ENCODE peak calls at places on chromosomes 13 and 19, in five cellular contexts. X is A549, Q is endothelial cell of umbilical vein, S is HepG2, V is K562. U is an unnamed sample.

GRCh38 chr13:30744056-30744684 is 8.8 kb downstream of the ALOX5AP start:
- DNase-seq in Q (peak), V (peak), X (peak), S (peak), U (peak)

GRCh38 chr13:51844862-51845573 is at the start of gene TMEM272:
- DNase-seq in V (peak), X (peak), S (peak), Q (peak), U (peak)

GRCh38 chr19:16942583-16942982 is 53.8 kb downstream of the F2RL3 start:
- DNase-seq in S (no peak), V (no peak), X (no peak), Q (no peak), U (no peak)

GRCh38 chr13:95505265-95505664 is 47.3 kb upstream of the CLDN10 start:
- DNase-seq in Q (no peak), V (no peak), S (no peak), X (peak), U (no peak)

GRCh38 chr13:50650936-50651638 is 192.4 kb downstream of the DLEU7 start:
- DNase-seq in X (no peak), V (no peak), Q (peak), S (no peak), U (no peak)

GRCh38 chr13:79246575-79246949 is 159.5 kb downstream of the RBM26 start:
- DNase-seq in S (no peak), Q (no peak), V (no peak), X (peak), U (peak)

GRCh38 chr13:38947049-38947448 is 43.6 kb downstream of the STOML3 start:
- DNase-seq in V (no peak), X (no peak), Q (no peak), S (no peak), U (no peak)

GRCh38 chr13:73598021-73598712 is 536.0 kb downstream of the KLF12 start:
- DNase-seq in S (no peak), Q (no peak), V (no peak), X (peak), U (no peak)

GRCh38 chr13:92842145-92842544 is 384.5 kb upstream of the GPC6 start:
- DNase-seq in S (no peak), V (no peak), Q (no peak), X (no peak), U (no peak)

GRCh38 chr13:31945202-31945978 is 86.2 kb upstream of the FRY start:
- DNase-seq in V (no peak), S (no peak), X (peak), Q (no peak), U (no peak)

GRCh38 chr19:46753420-46754155 is 7.3 kb upstream of the STRN4 start:
- DNase-seq in V (peak), X (peak), S (peak), Q (peak), U (peak)

GRCh38 chr19:16094360-16095070 is 17.2 kb upstream of the RAB8A start:
- DNase-seq in Q (no peak), V (no peak), X (no peak), S (no peak), U (no peak)

GRCh38 chr13:90448466-90449037 is 898.9 kb upstream of the MIR17HG start:
- DNase-seq in S (no peak), V (no peak), X (no peak), Q (peak), U (no peak)

GRCh38 chr19:38043649-38044144 is 136.7 kb downstream of the SIPA1L3 start:
- DNase-seq in Q (no peak), S (no peak), X (no peak), V (no peak), U (no peak)

GRCh38 chr19:52689804-52690394 is 44.9 kb downstream of the ZNF611 start:
- DNase-seq in V (peak), Q (peak), X (no peak), S (no peak), U (peak)

GRCh38 chr19:23403581-23404324 is 8.5 kb upstream of the ZNF91 start:
- DNase-seq in X (no peak), Q (no peak), V (no peak), S (peak), U (no peak)

GRCh38 chr13:50366488-50367174 is 351.4 kb downstream of the KCNRG start:
- DNase-seq in S (no peak), V (no peak), X (no peak), Q (peak), U (peak)

GRCh38 chr19:43555185-43555770 is 20.0 kb downstream of the XRCC1 start:
- DNase-seq in V (peak), S (peak), X (peak), Q (peak), U (peak)

GRCh38 chr13:44313674-44314073 is 60.0 kb upstream of the SERP2 start:
- DNase-seq in Q (peak), X (peak), S (no peak), V (no peak), U (peak)

GRCh38 chr19:28235606-28236125 is 977.3 kb downstream of the UQCRFS1 start:
- DNase-seq in V (no peak), X (no peak), S (no peak), Q (no peak), U (no peak)

GRCh38 chr19:16977306-16977705 is 49.3 kb downstream of the CPAMD8 start:
- DNase-seq in S (no peak), Q (no peak), X (no peak), V (no peak), U (no peak)

GRCh38 chr13:107650081-107650701 is 565.1 kb downstream of the LIG4 start:
- DNase-seq in S (peak), Q (peak), V (peak), X (peak), U (peak)

GRCh38 chr13:19605161-19605955 is 28.1 kb upstream of the MPHOSPH8 start:
- DNase-seq in Q (no peak), V (no peak), X (no peak), S (no peak), U (no peak)

GRCh38 chr13:66948910-66949309 is 281.2 kb downstream of the PCDH9 start:
- DNase-seq in V (no peak), S (no peak), X (no peak), Q (no peak), U (no peak)
- TF ChIP-seq MYC in V (no peak), S (no peak), X (no peak), Q (no peak), U (no peak)

GRCh38 chr19:1469936-1470863 is 8.8 kb downstream of the C19orf25 start:
- DNase-seq in Q (no peak), X (no peak), S (no peak), V (peak), U (no peak)
- TF ChIP-seq MAX in Q (no peak), X (no peak), S (no peak), V (no peak), U (no peak)

DNA sequence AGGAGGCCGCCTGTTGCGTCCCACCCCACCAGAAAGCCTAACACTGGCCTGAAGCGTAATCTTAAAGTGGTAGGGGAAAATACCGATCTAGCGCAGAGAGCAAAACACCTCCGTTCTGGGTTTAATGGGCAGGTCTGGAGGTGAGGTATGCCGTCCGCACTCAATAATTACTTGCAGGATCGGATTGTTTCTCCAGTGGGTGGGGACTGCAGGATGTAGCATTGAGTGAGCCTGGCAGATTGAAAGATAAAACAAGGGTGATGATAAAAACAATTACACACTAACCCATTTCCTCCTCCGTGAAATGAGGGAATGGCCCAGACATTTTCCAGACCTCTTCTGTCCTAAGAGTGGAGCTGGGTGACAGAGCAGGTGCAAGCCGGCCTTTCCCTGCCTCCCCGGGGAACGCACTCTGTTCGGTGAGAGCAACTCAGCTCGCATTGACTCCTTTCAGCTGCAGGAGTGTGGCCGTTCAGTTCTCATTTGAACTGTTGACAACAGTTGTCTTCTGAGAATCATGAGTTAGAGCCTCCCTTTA is 110.2 kb upstream of the DOCK9 start:
- DNase-seq in V (no peak), S (no peak), X (no peak), Q (no peak), U (no peak)
- TF ChIP-seq MYC in V (no peak), S (no peak), X (no peak), Q (no peak), U (no peak)

GRCh38 chr13:23851106-23851505 is 38.1 kb downstream of the MIPEP start:
- DNase-seq in V (no peak), Q (peak), X (no peak), S (no peak), U (no peak)
- TF ChIP-seq MAX in V (no peak), Q (no peak), X (no peak), S (no peak), U (no peak)

DNA sequence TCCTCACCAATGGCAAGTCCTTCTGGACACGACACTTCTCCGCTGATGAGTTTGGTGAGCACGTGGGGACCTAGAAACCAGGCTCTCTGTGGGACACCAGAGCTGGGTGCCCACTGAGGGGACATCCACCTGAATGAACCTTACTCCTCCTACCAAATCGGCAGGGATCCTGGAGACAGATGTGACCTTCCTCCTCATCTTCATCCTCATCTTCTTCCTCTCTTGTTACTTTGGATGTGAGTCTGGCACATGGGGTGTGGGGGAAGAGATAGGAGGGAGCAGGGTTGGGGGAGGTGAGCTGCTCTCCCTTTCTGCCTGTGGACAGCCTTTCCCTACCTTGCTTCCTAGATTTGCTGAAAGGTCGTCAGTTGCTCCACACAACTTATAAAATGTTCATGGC is 1.9 kb downstream of the TMEM145 start:
- DNase-seq in X (no peak), Q (no peak), V (no peak), S (no peak), U (no peak)
- TF ChIP-seq MYC in X (no peak), Q (no peak), V (no peak), S (no peak), U (no peak)

DNA sequence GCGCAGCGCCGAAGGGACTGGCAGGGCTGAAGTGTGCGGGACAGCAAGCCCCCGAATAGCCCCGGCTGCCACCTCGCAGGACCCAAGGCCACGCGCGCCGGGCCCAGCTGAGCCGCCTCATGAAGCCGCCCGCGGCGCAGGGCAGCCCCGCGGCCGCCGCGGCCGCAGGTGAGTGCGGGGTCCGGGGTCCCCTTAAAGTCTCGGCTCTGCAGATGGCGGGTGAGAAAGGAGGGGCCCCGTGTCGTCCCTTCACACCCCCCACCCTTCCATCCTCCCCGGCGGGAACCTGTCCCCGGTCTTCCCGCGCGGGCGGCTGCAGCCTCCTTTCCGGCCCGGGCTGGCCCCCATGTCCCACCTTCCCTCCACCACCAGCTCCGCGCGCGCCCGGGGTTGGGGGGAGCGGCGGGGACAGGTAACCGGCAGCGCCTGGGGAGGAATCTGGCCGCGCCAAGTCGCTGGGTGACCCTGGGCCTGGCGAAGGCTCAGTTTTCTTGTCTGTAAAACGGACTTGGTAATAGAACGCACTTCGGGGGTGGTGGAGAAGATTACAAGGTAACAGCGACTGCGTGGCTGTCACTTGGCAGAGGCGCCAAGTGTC is 338 bp downstream of the RGCC start:
- DNase-seq in X (no peak), Q (no peak), S (no peak), V (peak), U (peak)
- TF ChIP-seq MAX in X (no peak), Q (no peak), S (no peak), V (no peak), U (no peak)

GRCh38 chr13:46171739-46172138 is 10.2 kb downstream of the LCP1 start:
- DNase-seq in Q (no peak), X (no peak), V (no peak), S (no peak), U (no peak)

GRCh38 chr13:46170268-46170667 is 11.7 kb downstream of the LCP1 start:
- DNase-seq in V (no peak), Q (no peak), X (no peak), S (no peak), U (peak)

GRCh38 chr13:46171223-46171622 is 10.8 kb downstream of the LCP1 start:
- DNase-seq in X (no peak), S (no peak), V (no peak), Q (no peak), U (peak)

GRCh38 chr13:46168818-46169217 is 13.2 kb downstream of the LCP1 start:
- DNase-seq in X (no peak), Q (no peak), S (no peak), V (no peak), U (peak)

GRCh38 chr13:46170687-46171086 is 11.3 kb downstream of the LCP1 start:
- DNase-seq in X (no peak), V (no peak), Q (no peak), S (peak), U (peak)
- TF ChIP-seq MYC in X (no peak), V (no peak), Q (no peak), S (no peak), U (peak)

GRCh38 chr19:3344608-3345598 is 21.5 kb upstream of the NFIC start:
- DNase-seq in V (no peak), S (no peak), X (no peak), Q (no peak), U (no peak)

GRCh38 chr19:3345850-3346460 is 20.4 kb upstream of the NFIC start:
- DNase-seq in S (no peak), V (no peak), Q (no peak), X (no peak), U (no peak)

GRCh38 chr19:3343619-3344502 is 22.5 kb upstream of the NFIC start:
- DNase-seq in V (peak), Q (peak), X (peak), S (peak), U (peak)

GRCh38 chr19:3348042-3348441 is 18.3 kb upstream of the NFIC start:
- DNase-seq in V (no peak), Q (no peak), X (no peak), S (no peak), U (no peak)

DNA sequence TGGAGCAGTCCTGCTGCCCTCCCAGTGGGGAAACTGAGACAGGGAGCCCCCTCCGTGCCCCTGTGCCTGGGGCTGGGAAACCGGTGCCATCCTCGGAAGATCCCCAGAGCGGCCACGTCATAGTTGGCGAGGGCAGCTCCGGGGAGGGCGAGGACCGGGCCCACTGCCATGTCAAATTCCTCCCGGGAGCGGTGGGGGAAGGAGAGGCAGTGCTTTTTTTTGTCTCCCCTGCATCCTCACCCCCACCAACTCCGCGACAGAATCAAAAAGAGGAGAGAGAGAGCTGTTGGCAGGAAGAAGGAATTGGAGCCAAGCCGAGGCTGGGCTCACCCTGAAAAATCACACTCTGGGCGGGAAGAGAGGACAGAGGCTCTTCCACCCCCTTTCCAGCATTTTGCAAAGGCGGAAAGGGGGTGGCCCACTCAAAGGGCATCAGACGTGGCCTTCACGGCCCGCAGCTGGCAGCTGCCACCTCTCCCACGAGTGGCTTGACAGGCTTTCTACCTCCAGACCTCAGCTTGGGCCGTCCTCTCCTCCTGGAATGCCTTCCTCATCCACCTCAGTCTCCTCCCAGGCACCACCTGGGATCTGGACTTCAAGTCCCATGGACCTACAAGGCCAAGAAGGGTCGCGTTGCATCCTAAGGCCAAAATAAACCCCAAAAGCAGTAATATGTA is 19.6 kb upstream of the NFIC start:
- DNase-seq in X (no peak), S (no peak), Q (no peak), V (no peak), U (no peak)
- TF ChIP-seq MAX in X (peak), S (peak), Q (no peak), V (no peak), U (no peak)

GRCh38 chr19:902446-903226 is 9.4 kb downstream of the RNU6-9 start:
- DNase-seq in Q (no peak), S (no peak), V (no peak), X (no peak), U (no peak)

GRCh38 chr19:902093-902370 is 8.7 kb downstream of the RNU6-9 start:
- DNase-seq in Q (no peak), S (no peak), X (no peak), V (no peak), U (no peak)

GRCh38 chr19:904545-904944 is 8.5 kb downstream of the R3HDM4 start:
- DNase-seq in V (no peak), Q (no peak), S (no peak), X (no peak), U (no peak)

GRCh38 chr19:901216-902092 is 8.2 kb downstream of the RNU6-9 start:
- DNase-seq in V (no peak), Q (no peak), S (no peak), X (no peak), U (no peak)

DNA sequence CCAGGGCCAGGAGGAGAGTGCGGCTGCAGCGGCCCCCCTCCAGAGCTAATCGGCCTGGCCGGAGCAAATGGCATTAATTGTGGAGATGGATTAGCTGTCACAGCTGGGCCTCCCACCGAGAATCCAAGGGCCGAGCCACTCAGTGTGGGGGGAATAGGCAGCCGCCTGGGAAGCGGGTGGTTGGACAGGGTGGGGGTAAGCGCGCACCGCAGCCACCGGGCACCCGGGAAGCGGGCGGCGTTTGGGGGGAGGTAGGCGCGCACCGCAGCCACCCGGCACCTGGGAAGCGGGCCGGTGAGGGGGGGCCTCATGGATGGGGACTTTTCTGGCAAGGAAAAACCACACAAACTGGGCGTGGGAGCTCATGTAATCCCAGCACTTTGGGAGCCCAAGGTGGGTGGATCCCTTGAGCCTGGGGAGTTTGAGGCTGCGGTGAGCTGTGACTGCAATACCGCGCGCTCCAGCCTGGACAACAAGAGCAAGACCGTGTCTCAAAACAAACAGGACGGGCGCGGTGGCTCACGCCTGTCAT is 9.7 kb downstream of the R3HDM4 start:
- DNase-seq in V (no peak), S (no peak), Q (no peak), X (no peak), U (no peak)
- TF ChIP-seq MYC in V (no peak), S (no peak), Q (no peak), X (no peak), U (no peak)

DNA sequence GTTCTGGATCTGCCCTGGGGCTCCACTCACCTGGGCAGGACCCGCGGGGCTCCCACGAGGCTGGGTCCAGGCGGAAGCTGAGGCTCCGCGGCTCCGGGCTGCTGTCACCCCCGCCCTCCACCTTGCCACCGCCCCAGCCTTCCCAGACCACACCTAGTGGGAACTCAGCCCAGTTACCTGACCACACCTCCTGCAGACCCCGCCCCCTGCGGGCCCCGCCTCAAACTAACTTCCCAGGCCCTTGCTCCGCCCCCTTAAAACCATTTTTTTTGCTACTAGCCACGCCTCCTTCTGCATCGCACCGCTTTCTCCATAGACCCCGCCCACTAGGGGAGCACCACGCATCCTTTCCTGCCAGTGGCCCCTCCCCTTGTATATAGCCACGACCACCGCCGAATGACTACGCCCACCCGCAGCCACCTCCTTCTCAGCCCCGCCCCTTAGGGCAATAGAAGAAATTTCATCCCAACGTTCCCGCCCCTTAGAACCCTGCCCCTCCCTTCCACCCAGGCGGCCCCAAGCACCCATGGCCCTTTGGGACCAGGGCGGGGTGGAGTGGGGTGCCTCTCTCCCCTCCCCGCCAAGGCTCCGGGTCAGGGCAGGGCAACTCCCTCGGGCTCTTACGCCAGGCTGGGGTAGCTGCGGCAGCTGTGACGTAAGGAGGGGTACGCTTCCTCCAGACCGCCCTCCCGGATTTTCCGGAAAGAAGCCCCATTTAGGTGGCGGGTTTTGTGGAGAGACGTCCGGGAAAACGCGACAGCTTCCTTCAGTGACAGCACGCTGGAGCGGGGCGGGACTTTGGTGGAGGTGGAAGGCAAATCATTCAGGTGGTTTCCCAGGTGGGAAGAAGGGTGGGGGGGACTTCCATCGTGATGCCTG is at the start of gene SH2D3A:
- DNase-seq in V (peak), S (peak), Q (peak), X (peak), U (peak)
- TF ChIP-seq MAX in V (peak), S (no peak), Q (no peak), X (no peak), U (peak)